ENCODE peak calls at places on chromosomes 3 and 15, in six cellular contexts. X is effector CD8-positive, alpha-beta T cell; V is NCI-H1105; T is HEK293T; G is spleen; Y is KBM-7. F is an unnamed sample.

GRCh38 chr15:67869700-67870099 is 29.9 kb upstream of the RNU6-1 start:
- DNase-seq in X (no peak), V (no peak), T (no peak), G (no peak), Y (no peak), F (no peak)

GRCh38 chr3:73216310-73216709 is 154.9 kb downstream of the EBLN2 start:
- DNase-seq in X (no peak), V (no peak), T (no peak), G (no peak), Y (no peak), F (no peak)

GRCh38 chr15:38253448-38253847 is 812 bp downstream of the SPRED1 start:
- DNase-seq in X (no peak), V (no peak), T (no peak), G (no peak), Y (peak), F (peak)

GRCh38 chr15:99762288-99762687 is 29.1 kb upstream of the LYSMD4 start:
- DNase-seq in X (no peak), V (no peak), T (no peak), G (no peak), Y (no peak), F (no peak)

GRCh38 chr3:4983739-4984510 is 4.7 kb downstream of the BHLHE40 start:
- DNase-seq in X (peak), V (no peak), T (no peak), G (peak), Y (peak), F (peak)

GRCh38 chr3:59425942-59426341 is 376.1 kb upstream of the CFAP20DC start:
- DNase-seq in X (no peak), V (no peak), T (no peak), G (no peak), Y (no peak), F (no peak)

GRCh38 chr3:16386536-16386935 is 121.5 kb downstream of the OXNAD1 start:
- DNase-seq in X (no peak), V (no peak), T (no peak), G (no peak), Y (no peak), F (no peak)

GRCh38 chr3:147471741-147472140 is 62.6 kb downstream of the ZIC1 start:
- DNase-seq in X (no peak), V (no peak), T (no peak), G (no peak), Y (no peak), F (no peak)

GRCh38 chr3:3133490-3133889 is 6.8 kb downstream of the TRNT1 start:
- DNase-seq in X (no peak), V (no peak), T (no peak), G (no peak), Y (no peak), F (no peak)